ENCODE peak calls at places on chromosomes 5 and 9, in five cellular contexts. C, N, Y, F and L are unnamed samples.

GRCh38 chr5:97550164-97550563 is 367.1 kb upstream of the RIOK2 start:
- DNase-seq in C (no peak), N (no peak), Y (no peak), F (no peak), L (peak; percentile 46)

GRCh38 chr5:66337827-66338226 is 193.7 kb downstream of the SREK1 start:
- DNase-seq in C (no peak), N (no peak), Y (no peak), F (no peak), L (peak; percentile 19)

GRCh38 chr5:149211566-149211965 is 60.1 kb upstream of the AFAP1L1 start:
- DNase-seq in C (no peak), N (no peak), Y (no peak), F (no peak), L (no peak)

GRCh38 chr9:126569036-126569435 is 44.7 kb upstream of the LMX1B start:
- DNase-seq in C (no peak), N (no peak), Y (no peak), F (no peak), L (no peak)

GRCh38 chr9:88586452-88586851 is 51.5 kb downstream of the NXNL2 start:
- DNase-seq in C (no peak), N (no peak), Y (no peak), F (no peak), L (no peak)

GRCh38 chr9:83708515-83709158 is 879 bp upstream of the UBQLN1 start:
- DNase-seq in C (no peak), N (peak; percentile 84), Y (peak; percentile 86), F (no peak), L (peak; percentile 62)

GRCh38 chr5:111221139-111221538 is 3.0 kb upstream of the CAMK4 start:
- DNase-seq in C (no peak), N (no peak), Y (no peak), F (no peak), L (no peak)

GRCh38 chr5:127612441-127613141 is 36.3 kb upstream of the CTXN3 start:
- DNase-seq in C (no peak), N (no peak), Y (no peak), F (no peak), L (no peak)

GRCh38 chr5:72434056-72434780 is 73.0 kb downstream of the ZNF366 start:
- DNase-seq in C (no peak), N (no peak), Y (no peak), F (no peak), L (no peak)

GRCh38 chr9:29966247-29966646 is 2393.0 kb upstream of the C9orf72 start:
- DNase-seq in C (no peak), N (no peak), Y (no peak), F (no peak), L (no peak)

GRCh38 chr5:57795203-57795602 is 312.6 kb upstream of the ACTBL2 start:
- DNase-seq in C (no peak), N (no peak), Y (no peak), F (no peak), L (no peak)

GRCh38 chr9:83267741-83268140 is 204.8 kb upstream of the RASEF start:
- DNase-seq in C (no peak), N (no peak), Y (no peak), F (no peak), L (peak; percentile 31)

GRCh38 chr9:116951588-116952433 is 264.7 kb downstream of the TRIM32 start:
- DNase-seq in C (peak; percentile 85), N (no peak), Y (no peak), F (no peak), L (no peak)

GRCh38 chr9:135605238-135605781 is 34.0 kb downstream of the GLT6D1 start:
- DNase-seq in C (no peak), N (no peak), Y (no peak), F (no peak), L (no peak)

GRCh38 chr5:96144289-96144688 is 182.6 kb upstream of the ELL2 start:
- DNase-seq in C (no peak), N (no peak), Y (no peak), F (peak; percentile 31), L (peak; percentile 94)

GRCh38 chr9:34675048-34675714 is 12.7 kb upstream of the CCL27 start:
- DNase-seq in C (no peak), N (peak; percentile 80), Y (peak; percentile 85), F (no peak), L (peak; percentile 97)

GRCh38 chr5:38776494-38776893 is 69.3 kb upstream of the OSMR start:
- DNase-seq in C (no peak), N (no peak), Y (no peak), F (no peak), L (no peak)

GRCh38 chr5:119524461-119524860 is 72.2 kb downstream of the HSD17B4 start:
- DNase-seq in C (no peak), N (peak; percentile 80), Y (no peak), F (no peak), L (no peak)

GRCh38 chr5:153770066-153770465 is 268.6 kb downstream of the FAM114A2 start:
- DNase-seq in C (no peak), N (no peak), Y (no peak), F (no peak), L (no peak)

GRCh38 chr9:119005162-119005561 is 364.1 kb downstream of the BRINP1 start:
- DNase-seq in C (no peak), N (no peak), Y (no peak), F (no peak), L (peak; percentile 68)

GRCh38 chr5:96709152-96709821 is 47.1 kb downstream of the CAST start:
- DNase-seq in C (no peak), N (no peak), Y (no peak), F (no peak), L (no peak)

GRCh38 chr5:125129151-125129806 is 382.8 kb upstream of the ZNF608 start:
- DNase-seq in C (no peak), N (no peak), Y (no peak), F (no peak), L (no peak)

GRCh38 chr5:134873494-134873893 is 677 bp upstream of the TXNDC15 start:
- DNase-seq in C (no peak), N (no peak), Y (peak; percentile 23), F (no peak), L (peak; percentile 38)

GRCh38 chr9:14352549-14352948 is 38.6 kb upstream of the NFIB start:
- DNase-seq in C (no peak), N (peak; percentile 30), Y (no peak), F (no peak), L (no peak)

GRCh38 chr9:20786807-20787206 is 102.7 kb downstream of the FOCAD start:
- DNase-seq in C (no peak), N (no peak), Y (no peak), F (no peak), L (no peak)

GRCh38 chr5:41246376-41246775 is 33.0 kb upstream of the C6 start:
- DNase-seq in C (no peak), N (no peak), Y (no peak), F (no peak), L (no peak)

GRCh38 chr5:65100846-65101678 is 332.3 kb downstream of the CWC27 start:
- DNase-seq in C (no peak), N (peak; percentile 66), Y (peak; percentile 66), F (peak; percentile 29), L (peak; percentile 92)

GRCh38 chr9:98332405-98332831 is 77.0 kb upstream of the TBC1D2 start:
- DNase-seq in C (no peak), N (no peak), Y (peak; percentile 82), F (no peak), L (no peak)

GRCh38 chr5:111694183-111694582 is 62.8 kb downstream of the NREP start:
- DNase-seq in C (no peak), N (no peak), Y (no peak), F (no peak), L (no peak)

GRCh38 chr9:90102292-90102901 is 497.6 kb downstream of the GADD45G start:
- DNase-seq in C (peak; percentile 36), N (peak; percentile 71), Y (peak; percentile 62), F (peak; percentile 53), L (peak; percentile 94)
- H3K27ac ChIP-seq in C (no peak overlapping the region), N (no peak overlapping the region), Y (no peak overlapping the region), F (no peak overlapping the region), L (no peak overlapping the region)

GRCh38 chr9:100315561-100315960 is 37.2 kb downstream of the TEX10 start:
- DNase-seq in C (no peak), N (no peak), Y (no peak), F (no peak), L (no peak)

GRCh38 chr9:100322954-100323536 is 29.7 kb downstream of the TEX10 start:
- DNase-seq in C (no peak), N (peak; percentile 26), Y (peak; percentile 57), F (peak; percentile 7), L (peak; percentile 70)

DNA sequence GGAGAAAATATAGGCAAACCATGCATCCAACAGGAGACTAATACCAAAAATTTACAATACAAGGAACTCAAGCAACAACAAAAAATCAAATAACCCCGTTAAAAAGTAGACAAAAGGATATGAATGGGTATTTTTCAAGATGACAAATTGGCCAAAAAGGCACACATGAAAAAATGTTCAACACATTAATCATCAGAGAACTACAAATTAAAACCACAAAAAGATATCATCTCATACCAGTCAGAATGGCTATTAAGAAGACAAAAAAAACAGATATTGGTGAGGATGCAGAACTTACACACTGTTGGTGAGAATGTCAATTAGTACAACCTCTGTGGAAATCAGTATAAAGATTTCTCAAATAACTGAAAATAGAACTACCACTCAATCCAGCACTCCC is 35.0 kb downstream of the TEX10 start:
- DNase-seq in C (no peak), N (no peak), Y (no peak), F (no peak), L (no peak)
- H3K36me3 ChIP-seq in C (no peaks in the 10 kb centered on the region), N (peaks cover 9% of the 10 kb centered on the region), Y (peaks cover 82% of the 10 kb centered on the region), F (peaks cover 61% of the 10 kb centered on the region), L (peaks cover 47% of the 10 kb centered on the region)

GRCh38 chr9:33136721-33137120 is 30.4 kb downstream of the B4GALT1 start:
- DNase-seq in C (no peak), N (no peak), Y (no peak), F (no peak), L (no peak)
- TF ChIP-seq CREB1 in C (no peak), N (no peak), Y (no peak), F (no peak), L (no peak)

GRCh38 chr5:156149203-156149602 is 177.8 kb upstream of the SGCD start:
- DNase-seq in C (no peak), N (no peak), Y (no peak), F (no peak), L (no peak)

GRCh38 chr5:156147948-156148285 is 179.0 kb upstream of the SGCD start:
- DNase-seq in C (no peak), N (no peak), Y (no peak), F (no peak), L (no peak)

GRCh38 chr5:156148307-156148706 is 178.7 kb upstream of the SGCD start:
- DNase-seq in C (no peak), N (no peak), Y (no peak), F (no peak), L (no peak)

GRCh38 chr5:156142867-156143266 is 184.1 kb upstream of the SGCD start:
- DNase-seq in C (no peak), N (no peak), Y (no peak), F (no peak), L (no peak)

DNA sequence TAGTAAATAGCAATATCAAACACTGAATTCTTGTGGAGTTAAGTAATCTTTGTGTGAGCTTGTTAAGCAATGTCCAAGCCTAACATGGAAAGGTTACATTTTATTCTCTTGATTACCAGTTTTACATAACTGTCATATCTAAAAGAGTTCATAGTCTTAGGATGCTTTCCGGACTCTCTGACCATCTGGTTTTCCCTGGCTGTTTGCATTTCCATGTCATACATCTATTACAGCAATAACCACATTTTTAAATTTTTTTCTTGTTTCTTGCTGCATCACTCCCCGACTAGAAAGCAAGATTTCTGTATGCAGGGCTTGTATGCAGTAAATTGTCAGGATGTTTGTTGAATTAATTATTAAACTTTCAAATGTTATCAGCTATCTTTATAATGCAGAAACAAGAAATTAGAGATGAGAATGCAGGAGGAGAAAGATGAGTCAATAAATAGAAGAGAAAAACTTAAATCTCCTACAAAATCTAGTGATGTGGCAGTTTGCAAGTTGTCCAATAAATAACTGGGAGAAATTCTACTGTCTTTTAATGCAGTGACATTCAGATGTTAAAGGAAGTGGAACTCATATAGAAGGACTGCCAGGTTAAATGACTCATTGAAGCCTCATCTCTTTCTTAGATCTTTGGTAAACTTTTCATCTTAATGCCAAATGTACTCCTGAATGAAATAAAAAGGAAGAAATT is 179.6 kb upstream of the SGCD start:
- DNase-seq in C (no peak), N (no peak), Y (no peak), F (no peak), L (no peak)
- H3K27ac ChIP-seq in C (no peak overlapping the region), N (no peak overlapping the region), Y (no peak overlapping the region), F (no peak overlapping the region), L (no peak overlapping the region)